ENCODE peak calls at places on chromosomes 5 and 9, in seven cellular contexts. One of them, this sample, is unnamed.

GRCh38 chr9:109707355-109707754 is 72.6 kb upstream of the PALM2AKAP2 start:
- DNase-seq in NCI-H1092: no peak
- DNase-seq in Kasumi-1: no peak
- DNase-seq in foreskin melanocyte: no peak
- DNase-seq in Right ventricle myocardium superior: peak
- DNase-seq in nephron progenitor cell: no peak
- DNase-seq in NCI-H1105 treated with DMSO at 0.1 percent for 48 hours: no peak
- DNase-seq in this sample: no peak

GRCh38 chr5:119368238-119368630 is 12.4 kb downstream of the TNFAIP8 start:
- DNase-seq in foreskin melanocyte: no peak
- DNase-seq in NCI-H1105 treated with DMSO at 0.1 percent for 48 hours: no peak
- DNase-seq in Kasumi-1: no peak
- DNase-seq in nephron progenitor cell: no peak
- DNase-seq in Right ventricle myocardium superior: no peak
- DNase-seq in NCI-H1092: no peak
- DNase-seq in this sample: no peak

GRCh38 chr5:1182633-1183423 is 18.6 kb upstream of the SLC6A19 start:
- DNase-seq in foreskin melanocyte: peak
- DNase-seq in Kasumi-1: no peak
- DNase-seq in nephron progenitor cell: no peak
- DNase-seq in NCI-H1092: no peak
- DNase-seq in Right ventricle myocardium superior: peak
- DNase-seq in NCI-H1105 treated with DMSO at 0.1 percent for 48 hours: no peak
- DNase-seq in this sample: no peak

GRCh38 chr9:32706004-32706749 is 70.7 kb upstream of the TAF1L start:
- DNase-seq in foreskin melanocyte: no peak
- DNase-seq in Kasumi-1: no peak
- DNase-seq in NCI-H1105 treated with DMSO at 0.1 percent for 48 hours: no peak
- DNase-seq in NCI-H1092: no peak
- DNase-seq in Right ventricle myocardium superior: no peak
- DNase-seq in nephron progenitor cell: no peak
- DNase-seq in this sample: no peak

GRCh38 chr5:73131711-73132428 is 11.5 kb downstream of the TMEM171 start:
- DNase-seq in nephron progenitor cell: no peak
- DNase-seq in NCI-H1105 treated with DMSO at 0.1 percent for 48 hours: no peak
- DNase-seq in Kasumi-1: no peak
- DNase-seq in NCI-H1092: no peak
- DNase-seq in foreskin melanocyte: no peak
- DNase-seq in Right ventricle myocardium superior: no peak
- DNase-seq in this sample: no peak

GRCh38 chr5:127648997-127649550 is at the start of gene CTXN3:
- DNase-seq in NCI-H1092: peak
- DNase-seq in Right ventricle myocardium superior: no peak
- DNase-seq in foreskin melanocyte: no peak
- DNase-seq in nephron progenitor cell: no peak
- DNase-seq in NCI-H1105 treated with DMSO at 0.1 percent for 48 hours: peak
- DNase-seq in Kasumi-1: no peak
- DNase-seq in this sample: no peak

GRCh38 chr5:145403959-145404358 is 431.2 kb downstream of the PRELID2 start:
- DNase-seq in Right ventricle myocardium superior: no peak
- DNase-seq in NCI-H1105 treated with DMSO at 0.1 percent for 48 hours: no peak
- DNase-seq in foreskin melanocyte: no peak
- DNase-seq in NCI-H1092: no peak
- DNase-seq in Kasumi-1: no peak
- DNase-seq in nephron progenitor cell: no peak
- DNase-seq in this sample: no peak

GRCh38 chr5:145856285-145856818 is 16.5 kb downstream of the GRXCR2 start:
- DNase-seq in foreskin melanocyte: no peak
- DNase-seq in NCI-H1105 treated with DMSO at 0.1 percent for 48 hours: no peak
- DNase-seq in Kasumi-1: peak
- DNase-seq in NCI-H1092: no peak
- DNase-seq in Right ventricle myocardium superior: peak
- DNase-seq in nephron progenitor cell: peak
- DNase-seq in this sample: peak

GRCh38 chr9:109194157-109194556 is 27.1 kb upstream of the FRRS1L start:
- DNase-seq in Right ventricle myocardium superior: no peak
- DNase-seq in foreskin melanocyte: no peak
- DNase-seq in nephron progenitor cell: no peak
- DNase-seq in NCI-H1105 treated with DMSO at 0.1 percent for 48 hours: no peak
- DNase-seq in Kasumi-1: no peak
- DNase-seq in NCI-H1092: no peak
- DNase-seq in this sample: no peak

GRCh38 chr9:115263731-115264130 is 145.8 kb upstream of the TNC start:
- DNase-seq in NCI-H1105 treated with DMSO at 0.1 percent for 48 hours: no peak
- DNase-seq in nephron progenitor cell: no peak
- DNase-seq in Right ventricle myocardium superior: no peak
- DNase-seq in Kasumi-1: no peak
- DNase-seq in foreskin melanocyte: no peak
- DNase-seq in NCI-H1092: no peak
- DNase-seq in this sample: no peak

GRCh38 chr5:97991236-97991635 is 782.2 kb upstream of the RGMB start:
- DNase-seq in Right ventricle myocardium superior: no peak
- DNase-seq in nephron progenitor cell: no peak
- DNase-seq in foreskin melanocyte: no peak
- DNase-seq in NCI-H1105 treated with DMSO at 0.1 percent for 48 hours: no peak
- DNase-seq in NCI-H1092: no peak
- DNase-seq in Kasumi-1: no peak
- DNase-seq in this sample: no peak

This sample was measured in hepatic stellate cell.